ENCODE peak calls at places on chromosome 6, in seven cellular contexts. C is pancreas; J is GM23248; O is foreskin fibroblast; K is GM12865; M is effector memory CD4-positive, alpha-beta T cell; Y is upper lobe of left lung. L is an unnamed sample.

GRCh38 chr6:53723331-53723730 is 57.8 kb upstream of the KLHL31 start:
- DNase-seq in M (no peak), O (no peak), K (no peak), J (no peak), Y (no peak), C (no peak), L (no peak)

GRCh38 chr6:136470044-136470443 is 80.2 kb downstream of the MAP7 start:
- DNase-seq in J (no peak), C (no peak), Y (no peak), K (no peak), M (no peak), O (no peak), L (no peak)

GRCh38 chr6:71822626-71823025 is 63.7 kb upstream of the RIMS1 start:
- DNase-seq in O (no peak), Y (no peak), J (peak), K (no peak), M (no peak), C (no peak), L (no peak)

GRCh38 chr6:107305391-107305790 is 154.0 kb downstream of the PDSS2 start:
- DNase-seq in M (no peak), J (no peak), C (no peak), K (no peak), O (no peak), Y (no peak), L (no peak)

GRCh38 chr6:30042476-30042875 is 18.6 kb upstream of the POLR1H start:
- DNase-seq in O (no peak), K (peak), Y (no peak), C (no peak), M (no peak), J (no peak), L (no peak)

GRCh38 chr6:104591573-104592334 is 268.0 kb downstream of the HACE1 start:
- DNase-seq in J (peak), C (no peak), O (no peak), K (no peak), Y (no peak), M (no peak), L (no peak)

GRCh38 chr6:31471711-31472110 is 26.2 kb upstream of the MICB start:
- DNase-seq in O (no peak), J (no peak), Y (no peak), C (no peak), M (no peak), K (no peak), L (no peak)

GRCh38 chr6:4271761-4272505 is 136.6 kb upstream of the ECI2 start:
- DNase-seq in O (no peak), J (peak), Y (no peak), C (no peak), M (no peak), K (no peak), L (no peak)

GRCh38 chr6:137700751-137701477 is 166.1 kb upstream of the TNFAIP3 start:
- DNase-seq in C (no peak), O (no peak), M (no peak), K (no peak), Y (no peak), J (no peak), L (no peak)

GRCh38 chr6:43856005-43856765 is 86.2 kb downstream of the VEGFA start:
- DNase-seq in M (no peak), J (peak), Y (no peak), C (peak), K (no peak), O (peak), L (no peak)

GRCh38 chr6:159512571-159512970 is 180.5 kb downstream of the SOD2 start:
- DNase-seq in J (no peak), K (no peak), C (no peak), O (no peak), M (no peak), Y (no peak), L (no peak)

GRCh38 chr6:161434921-161435411 is 161.1 kb upstream of the AGPAT4 start:
- DNase-seq in K (no peak), M (no peak), J (peak), O (peak), Y (no peak), C (peak), L (no peak)

GRCh38 chr6:37418727-37419126 is 14.3 kb upstream of the CMTR1 start:
- DNase-seq in J (no peak), C (no peak), O (no peak), Y (no peak), M (no peak), K (no peak), L (no peak)

DNA sequence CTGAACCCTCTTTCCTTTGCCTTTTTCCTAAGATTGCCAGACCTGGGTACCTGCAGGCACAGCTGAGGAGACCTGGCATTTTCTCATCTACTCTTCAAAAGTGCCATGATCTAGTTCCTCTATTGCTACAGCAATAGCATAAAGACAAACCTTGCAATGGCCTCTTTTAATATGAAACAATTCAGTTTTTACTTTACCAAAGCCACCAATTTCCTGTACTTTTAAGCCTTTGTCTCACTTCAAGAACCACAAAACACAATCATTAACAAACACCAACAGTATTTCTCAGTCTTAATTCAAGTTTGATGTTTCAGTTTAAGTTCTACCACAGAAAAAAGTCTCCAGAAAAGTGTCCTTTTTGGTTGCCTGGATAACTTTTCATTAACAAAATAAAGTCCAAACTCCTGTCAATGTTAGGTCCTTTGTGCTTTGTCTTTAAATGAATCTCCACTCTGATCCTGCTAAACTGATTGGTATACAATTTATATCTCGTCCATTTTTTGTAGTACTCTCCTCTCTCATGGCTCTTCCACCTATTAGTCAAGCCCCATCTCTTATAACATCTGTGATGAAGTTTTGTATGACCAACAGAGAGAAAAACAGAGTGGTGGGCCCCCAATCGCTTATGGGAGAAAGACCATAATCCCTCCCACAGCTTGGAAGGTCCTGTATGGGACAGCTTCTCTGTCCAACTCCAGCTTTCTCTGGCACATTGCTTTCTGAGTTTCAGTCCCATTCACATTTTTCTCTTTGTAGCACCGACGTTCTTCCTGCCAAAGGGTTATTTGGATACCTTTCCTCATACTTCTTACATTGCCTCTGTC is 50.5 kb upstream of the THEMIS start:
- DNase-seq in Y (no peak), M (no peak), J (no peak), C (no peak), K (peak), O (no peak), L (no peak)
- H3K4me3 ChIP-seq in Y (no peak), M (peak), J (no peak), C (no peak), K (no peak), O (no peak), L (no peak)

DNA sequence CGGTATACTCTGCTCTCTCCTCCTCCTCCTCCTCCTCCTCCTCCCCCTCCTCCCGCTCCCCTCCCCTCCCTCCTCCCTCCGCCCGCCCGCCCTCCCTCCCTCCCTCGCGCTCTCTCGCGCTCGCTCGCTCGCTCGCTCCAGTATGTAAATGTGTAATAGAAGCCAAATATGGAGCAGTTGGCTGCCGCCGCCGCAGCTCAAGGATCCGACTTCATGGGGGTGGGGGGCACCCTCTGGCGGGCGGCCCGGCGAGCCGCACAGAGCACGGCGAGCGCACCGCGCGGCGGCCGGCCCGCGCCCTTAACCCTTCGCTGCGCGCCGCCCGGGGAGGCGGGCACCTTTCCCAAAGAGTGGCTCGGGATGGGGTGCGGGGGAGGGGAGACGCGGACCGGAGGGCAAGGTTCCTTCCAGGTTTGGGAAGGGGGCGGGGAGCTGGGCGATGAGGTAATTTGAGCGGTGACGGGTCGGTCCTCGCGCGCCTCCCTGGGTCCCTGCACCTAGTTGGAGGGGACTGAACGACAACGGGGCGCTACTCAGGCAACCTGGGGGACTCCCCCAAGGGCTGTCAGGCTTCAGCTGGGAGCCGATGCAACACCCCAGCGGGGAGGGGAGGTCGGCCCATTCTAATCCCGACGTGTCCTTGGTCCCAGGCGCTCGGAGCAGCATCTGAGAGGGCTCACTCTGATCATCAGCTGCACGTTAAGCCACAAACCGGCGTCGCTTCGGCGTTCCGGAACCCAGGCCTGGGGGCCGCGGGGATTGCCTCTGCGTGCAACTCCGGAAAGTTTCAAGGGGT is 407 bp upstream of the ATXN1 start:
- DNase-seq in J (peak), C (peak), M (peak), Y (peak), K (peak), O (peak), L (peak)
- H3K4me3 ChIP-seq in J (peak), C (peak), M (peak), Y (peak), K (peak), O (peak), L (peak)

GRCh38 chr6:45424628-45424955 is 46.9 kb upstream of the SUPT3H start:
- DNase-seq in K (no peak), C (no peak), M (no peak), O (no peak), Y (no peak), J (no peak), L (no peak)
- H3K4me3 ChIP-seq in K (no peak), C (no peak), M (peak), O (peak), Y (peak), J (peak), L (peak)

DNA sequence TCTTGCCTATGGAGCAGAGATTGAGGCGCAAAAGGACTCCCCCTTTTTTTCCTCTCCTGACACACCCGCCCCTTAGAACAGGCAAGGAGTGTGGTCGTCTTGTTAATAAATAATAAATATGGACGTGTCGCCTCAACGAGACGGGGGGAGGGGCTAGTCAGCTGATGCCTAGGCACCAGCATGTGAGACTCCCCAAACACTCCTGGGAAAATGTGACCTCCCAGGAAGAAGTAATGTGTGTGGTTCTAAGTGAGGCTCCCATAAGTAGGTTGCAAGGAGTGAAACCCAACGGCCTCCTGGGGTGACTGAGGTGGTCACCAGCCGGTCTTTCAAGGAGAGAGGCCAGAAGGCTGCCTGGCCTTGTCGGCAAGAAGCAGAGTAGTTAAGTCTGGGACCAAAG is 1.1 kb upstream of the FAXC start:
- DNase-seq in C (peak), M (no peak), O (no peak), J (no peak), Y (no peak), K (no peak), L (no peak)
- H3K4me3 ChIP-seq in C (no peak), M (no peak), O (no peak), J (peak), Y (peak), K (no peak), L (no peak)

DNA sequence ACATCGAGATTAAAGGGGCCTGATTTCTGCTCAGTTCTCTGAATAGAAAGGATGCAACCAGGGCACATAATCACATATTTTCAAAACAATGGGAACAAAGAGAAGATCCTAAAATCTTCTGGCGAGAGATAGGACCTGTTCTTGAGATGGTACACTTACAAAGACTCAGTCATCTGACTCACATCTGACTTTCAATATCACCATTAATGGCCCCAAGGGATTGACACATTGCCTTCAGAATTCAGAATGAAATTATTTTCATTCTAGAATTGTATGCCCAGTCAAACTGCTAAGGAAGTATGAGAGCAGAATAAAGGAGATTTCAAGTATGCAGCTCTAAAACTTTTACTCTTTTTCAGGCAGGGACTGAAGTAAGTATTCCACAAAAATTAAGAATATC is 240.7 kb upstream of the POU3F2 start:
- DNase-seq in K (no peak), Y (no peak), C (no peak), J (no peak), O (no peak), M (no peak), L (no peak)
- H3K4me3 ChIP-seq in K (no peak), Y (no peak), C (no peak), J (no peak), O (no peak), M (no peak), L (no peak)

GRCh38 chr6:2935566-2936291 is 32.6 kb upstream of the SERPINB9 start:
- DNase-seq in O (no peak), M (no peak), Y (peak), C (no peak), J (no peak), K (no peak), L (no peak)
- H3K4me3 ChIP-seq in O (no peak), M (no peak), Y (no peak), C (no peak), J (no peak), K (no peak), L (no peak)

GRCh38 chr6:118708736-118709135 is 57.3 kb upstream of the CEP85L start:
- DNase-seq in J (peak), K (no peak), C (no peak), Y (no peak), M (no peak), O (peak), L (no peak)

GRCh38 chr6:118709859-118710350 is 58.5 kb upstream of the CEP85L start:
- DNase-seq in Y (no peak), K (peak), J (peak), C (no peak), O (peak), M (peak), L (no peak)

GRCh38 chr6:118712955-118713354 is 61.6 kb upstream of the CEP85L start:
- DNase-seq in K (no peak), Y (no peak), M (no peak), C (no peak), J (peak), O (peak), L (no peak)

GRCh38 chr6:118708055-118708454 is 56.7 kb upstream of the CEP85L start:
- DNase-seq in Y (no peak), O (peak), K (no peak), J (peak), M (no peak), C (no peak), L (no peak)

DNA sequence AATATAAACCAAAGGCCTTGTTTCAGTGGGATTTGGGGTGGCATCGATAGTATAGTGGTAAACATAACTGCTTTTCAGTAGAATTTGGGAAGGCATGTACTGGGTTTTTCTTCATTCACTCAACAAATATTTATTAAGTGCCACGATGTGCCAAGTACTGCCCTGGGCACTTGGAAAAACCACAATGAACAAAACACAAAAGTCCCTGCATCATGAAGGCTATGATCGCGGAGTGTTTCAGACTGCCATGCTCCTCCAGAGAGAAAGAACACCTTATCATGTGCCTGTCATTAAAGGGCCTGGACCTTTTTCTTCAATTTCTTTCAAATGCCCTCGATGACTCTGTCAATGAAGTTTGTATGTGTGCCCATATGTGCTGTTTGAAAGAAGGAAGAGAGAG is 59.2 kb upstream of the CEP85L start:
- DNase-seq in M (no peak), C (no peak), J (no peak), Y (no peak), O (no peak), K (no peak), L (no peak)
- H3K4me3 ChIP-seq in M (no peak), C (no peak), J (no peak), Y (no peak), O (no peak), K (no peak), L (no peak)

DNA sequence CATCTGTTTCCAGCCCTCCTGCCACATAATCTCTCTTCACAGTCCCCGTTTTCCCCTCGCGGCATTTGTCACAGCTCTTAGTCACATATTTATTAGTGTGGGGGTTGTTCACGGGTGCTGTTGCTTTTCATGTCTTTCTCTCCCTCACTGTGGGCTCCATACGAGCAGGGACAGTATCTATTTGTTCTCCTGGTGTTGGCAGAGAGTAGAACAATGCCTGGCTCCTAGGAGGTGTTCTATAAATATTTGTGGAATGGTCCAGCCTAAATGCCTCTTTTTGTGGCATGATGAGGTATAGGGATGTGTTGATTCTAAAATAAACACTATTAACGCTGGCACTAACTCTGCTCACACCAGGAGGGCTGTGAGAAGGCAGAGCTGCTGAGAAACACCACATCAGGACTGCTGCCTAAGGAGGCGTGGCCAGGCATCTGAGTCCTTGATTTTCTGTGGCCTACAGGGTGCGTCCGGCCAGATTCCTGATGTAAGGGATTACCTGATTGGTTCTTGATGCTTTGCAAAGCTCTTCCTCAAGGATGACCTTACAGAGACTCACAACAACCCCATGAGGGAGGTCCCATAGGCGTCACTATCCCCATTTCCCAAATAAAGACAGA is 219.8 kb upstream of the ARID1B start:
- DNase-seq in C (peak), M (no peak), J (peak), Y (no peak), O (no peak), K (no peak), L (peak)
- H3K4me3 ChIP-seq in C (no peak), M (no peak), J (no peak), Y (no peak), O (no peak), K (no peak), L (peak)

GRCh38 chr6:126437225-126437624 is 97.3 kb downstream of the CENPW start:
- DNase-seq in C (no peak), M (no peak), Y (no peak), J (no peak), K (no peak), O (no peak), L (no peak)
- H3K4me3 ChIP-seq in C (no peak), M (no peak), Y (no peak), J (no peak), K (no peak), O (no peak), L (no peak)